ENCODE peak calls at places on chromosomes 12 and 14, in seven cellular contexts. One of them, this sample, is unnamed.

GRCh38 chr12:119659289-119659897 is 8.5 kb upstream of the PRKAB1 start:
- DNase-seq in Right ventricle myocardium superior: no peak
- DNase-seq in naive thymus-derived CD4-positive, alpha-beta T cell: peak
- DNase-seq in body of pancreas: peak
- DNase-seq in HT-29: peak
- DNase-seq in activated CD4-positive, alpha-beta T cell treated with anti-CD3 and anti-CD28 coated beads for 1 hour: no peak
- DNase-seq in NCI-H2171: no peak
- DNase-seq in this sample: no peak

GRCh38 chr12:2168808-2169207 is 116.0 kb downstream of the CACNA1C start:
- DNase-seq in Right ventricle myocardium superior: no peak
- DNase-seq in naive thymus-derived CD4-positive, alpha-beta T cell: no peak
- DNase-seq in body of pancreas: peak
- DNase-seq in HT-29: peak
- DNase-seq in activated CD4-positive, alpha-beta T cell treated with anti-CD3 and anti-CD28 coated beads for 1 hour: no peak
- DNase-seq in NCI-H2171: no peak
- DNase-seq in this sample: no peak

GRCh38 chr12:85733441-85733840 is 102.8 kb downstream of the RASSF9 start:
- DNase-seq in Right ventricle myocardium superior: no peak
- DNase-seq in naive thymus-derived CD4-positive, alpha-beta T cell: no peak
- DNase-seq in body of pancreas: no peak
- DNase-seq in HT-29: no peak
- DNase-seq in activated CD4-positive, alpha-beta T cell treated with anti-CD3 and anti-CD28 coated beads for 1 hour: no peak
- DNase-seq in NCI-H2171: no peak
- DNase-seq in this sample: no peak

GRCh38 chr12:6057693-6058092 is 66.8 kb downstream of the VWF start:
- DNase-seq in Right ventricle myocardium superior: no peak
- DNase-seq in naive thymus-derived CD4-positive, alpha-beta T cell: no peak
- DNase-seq in body of pancreas: no peak
- DNase-seq in HT-29: no peak
- DNase-seq in activated CD4-positive, alpha-beta T cell treated with anti-CD3 and anti-CD28 coated beads for 1 hour: no peak
- DNase-seq in NCI-H2171: no peak
- DNase-seq in this sample: peak

GRCh38 chr14:94728950-94729349 is 41.0 kb downstream of the GSC start:
- DNase-seq in Right ventricle myocardium superior: no peak
- DNase-seq in naive thymus-derived CD4-positive, alpha-beta T cell: no peak
- DNase-seq in body of pancreas: no peak
- DNase-seq in HT-29: no peak
- DNase-seq in activated CD4-positive, alpha-beta T cell treated with anti-CD3 and anti-CD28 coated beads for 1 hour: no peak
- DNase-seq in NCI-H2171: no peak
- DNase-seq in this sample: no peak

GRCh38 chr14:105490318-105490571 is 801 bp upstream of the TEDC1 start:
- DNase-seq in Right ventricle myocardium superior: peak
- DNase-seq in naive thymus-derived CD4-positive, alpha-beta T cell: no peak
- DNase-seq in body of pancreas: peak
- DNase-seq in HT-29: peak
- DNase-seq in activated CD4-positive, alpha-beta T cell treated with anti-CD3 and anti-CD28 coated beads for 1 hour: no peak
- DNase-seq in NCI-H2171: no peak
- DNase-seq in this sample: peak

GRCh38 chr14:22118894-22119477 is 445.4 kb upstream of the OR4E1 start:
- DNase-seq in Right ventricle myocardium superior: no peak
- DNase-seq in naive thymus-derived CD4-positive, alpha-beta T cell: no peak
- DNase-seq in body of pancreas: no peak
- DNase-seq in HT-29: no peak
- DNase-seq in activated CD4-positive, alpha-beta T cell treated with anti-CD3 and anti-CD28 coated beads for 1 hour: no peak
- DNase-seq in NCI-H2171: no peak
- DNase-seq in this sample: no peak

GRCh38 chr14:33932526-33933292 is 18.2 kb downstream of the EGLN3 start:
- DNase-seq in Right ventricle myocardium superior: no peak
- DNase-seq in naive thymus-derived CD4-positive, alpha-beta T cell: no peak
- DNase-seq in body of pancreas: no peak
- DNase-seq in HT-29: no peak
- DNase-seq in activated CD4-positive, alpha-beta T cell treated with anti-CD3 and anti-CD28 coated beads for 1 hour: no peak
- DNase-seq in NCI-H2171: no peak
- DNase-seq in this sample: no peak

GRCh38 chr12:2813573-2814185 is 1.2 kb downstream of the ITFG2 start:
- DNase-seq in Right ventricle myocardium superior: no peak
- DNase-seq in naive thymus-derived CD4-positive, alpha-beta T cell: peak
- DNase-seq in body of pancreas: peak
- DNase-seq in HT-29: peak
- DNase-seq in activated CD4-positive, alpha-beta T cell treated with anti-CD3 and anti-CD28 coated beads for 1 hour: no peak
- DNase-seq in NCI-H2171: peak
- DNase-seq in this sample: no peak

GRCh38 chr14:93936245-93936644 is 9.1 kb downstream of the FAM181A start:
- DNase-seq in Right ventricle myocardium superior: no peak
- DNase-seq in naive thymus-derived CD4-positive, alpha-beta T cell: peak
- DNase-seq in body of pancreas: no peak
- DNase-seq in HT-29: peak
- DNase-seq in activated CD4-positive, alpha-beta T cell treated with anti-CD3 and anti-CD28 coated beads for 1 hour: no peak
- DNase-seq in NCI-H2171: peak
- DNase-seq in this sample: no peak

GRCh38 chr12:130162267-130162666 is at the start of gene FZD10:
- DNase-seq in Right ventricle myocardium superior: no peak
- DNase-seq in naive thymus-derived CD4-positive, alpha-beta T cell: no peak
- DNase-seq in body of pancreas: no peak
- DNase-seq in HT-29: no peak
- DNase-seq in activated CD4-positive, alpha-beta T cell treated with anti-CD3 and anti-CD28 coated beads for 1 hour: no peak
- DNase-seq in NCI-H2171: no peak
- DNase-seq in this sample: no peak

GRCh38 chr12:14766649-14767215 is 36.5 kb downstream of the WBP11 start:
- DNase-seq in Right ventricle myocardium superior: no peak
- DNase-seq in naive thymus-derived CD4-positive, alpha-beta T cell: no peak
- DNase-seq in body of pancreas: no peak
- DNase-seq in HT-29: no peak
- DNase-seq in activated CD4-positive, alpha-beta T cell treated with anti-CD3 and anti-CD28 coated beads for 1 hour: no peak
- DNase-seq in NCI-H2171: no peak
- DNase-seq in this sample: no peak

GRCh38 chr14:28375295-28375694 is 391.3 kb upstream of the FOXG1 start:
- DNase-seq in Right ventricle myocardium superior: no peak
- DNase-seq in naive thymus-derived CD4-positive, alpha-beta T cell: no peak
- DNase-seq in body of pancreas: no peak
- DNase-seq in HT-29: peak
- DNase-seq in activated CD4-positive, alpha-beta T cell treated with anti-CD3 and anti-CD28 coated beads for 1 hour: no peak
- DNase-seq in NCI-H2171: no peak
- DNase-seq in this sample: no peak

GRCh38 chr14:47389520-47389919 is 285.9 kb downstream of the MDGA2 start:
- DNase-seq in Right ventricle myocardium superior: no peak
- DNase-seq in naive thymus-derived CD4-positive, alpha-beta T cell: no peak
- DNase-seq in body of pancreas: no peak
- DNase-seq in HT-29: no peak
- DNase-seq in activated CD4-positive, alpha-beta T cell treated with anti-CD3 and anti-CD28 coated beads for 1 hour: no peak
- DNase-seq in NCI-H2171: no peak
- DNase-seq in this sample: no peak

GRCh38 chr12:130184531-130185090 is 22.3 kb downstream of the FZD10 start:
- DNase-seq in Right ventricle myocardium superior: no peak
- DNase-seq in naive thymus-derived CD4-positive, alpha-beta T cell: no peak
- DNase-seq in body of pancreas: no peak
- DNase-seq in HT-29: no peak
- DNase-seq in activated CD4-positive, alpha-beta T cell treated with anti-CD3 and anti-CD28 coated beads for 1 hour: no peak
- DNase-seq in NCI-H2171: no peak
- DNase-seq in this sample: no peak